ENCODE peak calls at places on chromosome 15, in five cellular contexts. One of them, this sample, is unnamed.

GRCh38 chr15:90594297-90594696 is 64.6 kb downstream of the CRTC3 start:
- DNase-seq in neural progenitor cell: no peak
- DNase-seq in endothelial cell of umbilical vein: peak
- DNase-seq in PC-3: peak
- DNase-seq in GM23248: peak
- DNase-seq in this sample: peak

GRCh38 chr15:38555686-38556334 is 8.8 kb downstream of the RASGRP1 start:
- DNase-seq in neural progenitor cell: no peak
- DNase-seq in endothelial cell of umbilical vein: no peak
- DNase-seq in PC-3: no peak
- DNase-seq in GM23248: peak
- DNase-seq in this sample: no peak

GRCh38 chr15:63048986-63049665 is 6.6 kb downstream of the TPM1 start:
- DNase-seq in neural progenitor cell: peak
- DNase-seq in endothelial cell of umbilical vein: peak
- DNase-seq in PC-3: peak
- DNase-seq in GM23248: peak
- DNase-seq in this sample: peak

GRCh38 chr15:53389271-53389670 is 370.2 kb downstream of the WDR72 start:
- DNase-seq in neural progenitor cell: peak
- DNase-seq in endothelial cell of umbilical vein: no peak
- DNase-seq in PC-3: no peak
- DNase-seq in GM23248: no peak
- DNase-seq in this sample: no peak

GRCh38 chr15:78353093-78353492 is 12.9 kb downstream of the CRABP1 start:
- DNase-seq in neural progenitor cell: no peak
- DNase-seq in endothelial cell of umbilical vein: no peak
- DNase-seq in PC-3: peak
- DNase-seq in GM23248: peak
- DNase-seq in this sample: peak

GRCh38 chr15:43872416-43873020 is 45.7 kb downstream of the WDR76 start:
- DNase-seq in neural progenitor cell: peak
- DNase-seq in endothelial cell of umbilical vein: peak
- DNase-seq in PC-3: peak
- DNase-seq in GM23248: peak
- DNase-seq in this sample: peak

GRCh38 chr15:84915011-84915958 is 30.8 kb downstream of the SLC28A1 start:
- DNase-seq in neural progenitor cell: no peak
- DNase-seq in endothelial cell of umbilical vein: peak
- DNase-seq in PC-3: peak
- DNase-seq in GM23248: peak
- DNase-seq in this sample: peak

GRCh38 chr15:74136584-74137543 is 6.5 kb downstream of the ISLR2 start:
- DNase-seq in neural progenitor cell: no peak
- DNase-seq in endothelial cell of umbilical vein: no peak
- DNase-seq in PC-3: no peak
- DNase-seq in GM23248: peak
- DNase-seq in this sample: peak

GRCh38 chr15:95260856-95261255 is 1029.5 kb downstream of the MCTP2 start:
- DNase-seq in neural progenitor cell: no peak
- DNase-seq in endothelial cell of umbilical vein: no peak
- DNase-seq in PC-3: no peak
- DNase-seq in GM23248: no peak
- DNase-seq in this sample: no peak

GRCh38 chr15:20353966-20354883 is 187.4 kb downstream of the GOLGA6L6 start:
- DNase-seq in neural progenitor cell: no peak
- DNase-seq in endothelial cell of umbilical vein: no peak
- DNase-seq in PC-3: no peak
- DNase-seq in GM23248: no peak
- DNase-seq in this sample: no peak

GRCh38 chr15:70318996-70319465 is 221.3 kb upstream of the TLE3 start:
- DNase-seq in neural progenitor cell: no peak
- DNase-seq in endothelial cell of umbilical vein: no peak
- DNase-seq in PC-3: peak
- DNase-seq in GM23248: peak
- DNase-seq in this sample: no peak

GRCh38 chr15:45118131-45118588 is 4.0 kb downstream of the DUOXA2 start:
- DNase-seq in neural progenitor cell: peak
- DNase-seq in endothelial cell of umbilical vein: peak
- DNase-seq in PC-3: peak
- DNase-seq in GM23248: peak
- DNase-seq in this sample: peak

GRCh38 chr15:45115312-45115820 is 1.2 kb downstream of the DUOXA2 start:
- DNase-seq in neural progenitor cell: no peak
- DNase-seq in endothelial cell of umbilical vein: no peak
- DNase-seq in PC-3: no peak
- DNase-seq in GM23248: no peak
- DNase-seq in this sample: no peak

GRCh38 chr15:45117327-45118130 is 3.4 kb downstream of the DUOXA2 start:
- DNase-seq in neural progenitor cell: no peak
- DNase-seq in endothelial cell of umbilical vein: no peak
- DNase-seq in PC-3: no peak
- DNase-seq in GM23248: no peak
- DNase-seq in this sample: peak

GRCh38 chr15:45116006-45116481 is 1.9 kb downstream of the DUOXA2 start:
- DNase-seq in neural progenitor cell: no peak
- DNase-seq in endothelial cell of umbilical vein: no peak
- DNase-seq in PC-3: no peak
- DNase-seq in GM23248: no peak
- DNase-seq in this sample: no peak

DNA sequence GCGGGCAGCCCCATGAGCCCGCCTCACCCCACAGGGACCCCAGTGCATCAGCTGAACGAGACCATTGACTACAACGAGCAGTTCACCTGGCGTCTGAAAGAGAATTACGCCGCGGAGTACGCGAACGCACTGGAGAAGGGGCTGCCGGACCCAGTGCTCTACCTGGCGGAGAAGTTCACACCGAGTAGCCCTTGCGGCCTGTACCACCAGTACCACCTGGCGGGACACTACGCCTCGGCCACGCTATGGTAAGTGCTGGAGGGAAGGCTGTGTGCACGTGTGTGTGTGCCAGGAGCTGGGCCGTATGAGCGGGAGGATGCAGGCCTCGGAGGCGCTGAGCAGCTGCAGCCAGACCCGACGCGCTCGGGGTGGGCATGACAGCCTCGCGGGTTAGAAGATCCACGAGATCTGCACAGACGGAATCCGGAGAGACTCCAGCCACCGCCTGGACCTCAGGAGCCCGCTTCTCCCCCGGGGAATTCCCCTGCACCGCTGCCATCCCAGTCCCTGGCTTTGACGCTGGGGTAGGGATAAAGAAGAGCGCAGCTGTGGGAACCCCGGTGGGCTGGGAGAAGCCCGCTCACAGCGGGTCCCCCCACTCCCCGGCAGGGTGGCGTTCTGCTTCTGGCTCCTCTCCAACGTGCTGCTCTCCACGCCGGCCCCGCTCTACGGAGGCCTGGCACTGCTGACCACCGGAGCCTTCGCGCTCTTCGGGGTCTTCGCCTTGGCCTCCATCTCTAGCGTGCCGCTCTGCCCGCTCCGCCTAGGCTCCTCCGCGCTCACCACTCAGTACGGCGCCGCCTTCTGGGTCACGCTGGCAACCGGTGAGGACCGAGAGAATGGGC is 2.6 kb downstream of the DUOXA2 start:
- DNase-seq in neural progenitor cell: peak
- DNase-seq in endothelial cell of umbilical vein: no peak
- DNase-seq in PC-3: no peak
- DNase-seq in GM23248: peak
- DNase-seq in this sample: peak
- TF ChIP-seq EZH2 in neural progenitor cell: peak
- TF ChIP-seq EZH2 in endothelial cell of umbilical vein: peak
- TF ChIP-seq EZH2 in PC-3: no peak
- TF ChIP-seq EZH2 in GM23248: peak
- TF ChIP-seq EZH2 in this sample: peak

DNA sequence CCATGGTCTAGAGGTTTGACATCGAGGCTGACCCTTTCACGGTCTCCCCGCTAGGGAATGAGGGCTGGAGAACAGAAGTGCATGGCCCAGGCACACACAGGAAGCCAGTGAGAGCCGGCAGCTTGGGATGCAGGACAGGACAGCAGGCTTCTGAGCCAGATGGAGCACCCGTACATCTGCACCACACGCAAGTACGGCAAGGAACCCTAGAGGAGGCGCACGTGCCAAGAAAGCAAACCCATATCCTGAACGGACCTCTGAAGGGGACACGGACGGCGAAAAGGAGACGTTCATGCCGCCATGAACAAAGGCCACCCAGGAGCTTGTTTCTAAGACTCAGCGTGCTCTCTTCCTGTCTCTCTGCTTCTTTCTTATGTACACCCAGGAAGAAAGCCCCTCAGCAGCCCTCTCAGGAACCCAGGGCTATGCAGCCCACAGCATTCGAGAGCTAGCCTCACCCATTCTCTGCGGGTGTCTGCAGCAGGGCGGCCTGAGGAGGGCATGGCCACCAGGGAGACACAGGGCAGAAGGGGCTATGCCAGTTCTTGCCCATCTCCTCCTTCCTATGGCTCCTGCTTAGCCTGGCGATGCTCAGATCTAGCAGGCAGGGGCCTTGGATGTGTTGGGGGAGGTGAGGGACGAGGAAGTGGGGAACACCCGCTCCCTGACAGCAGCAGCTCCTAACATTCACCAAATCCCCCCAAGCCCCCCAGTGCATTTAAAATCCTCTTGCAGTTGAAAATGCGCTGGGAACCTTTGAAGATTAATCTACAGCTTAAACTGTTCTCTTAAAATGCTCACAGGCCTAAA is 81.3 kb downstream of the PCSK6 start:
- DNase-seq in neural progenitor cell: no peak
- DNase-seq in endothelial cell of umbilical vein: no peak
- DNase-seq in PC-3: no peak
- DNase-seq in GM23248: no peak
- DNase-seq in this sample: no peak
- TF ChIP-seq EZH2 in neural progenitor cell: no peak
- TF ChIP-seq EZH2 in endothelial cell of umbilical vein: no peak
- TF ChIP-seq EZH2 in PC-3: no peak
- TF ChIP-seq EZH2 in GM23248: no peak
- TF ChIP-seq EZH2 in this sample: no peak

GRCh38 chr15:99963976-99964375 is 230.7 kb upstream of the LYSMD4 start:
- DNase-seq in neural progenitor cell: no peak
- DNase-seq in endothelial cell of umbilical vein: no peak
- DNase-seq in PC-3: no peak
- DNase-seq in GM23248: no peak
- DNase-seq in this sample: no peak

GRCh38 chr15:99958426-99959097 is 225.3 kb upstream of the LYSMD4 start:
- DNase-seq in neural progenitor cell: no peak
- DNase-seq in endothelial cell of umbilical vein: no peak
- DNase-seq in PC-3: peak
- DNase-seq in GM23248: no peak
- DNase-seq in this sample: no peak

GRCh38 chr15:99963096-99963825 is 230.0 kb upstream of the LYSMD4 start:
- DNase-seq in neural progenitor cell: no peak
- DNase-seq in endothelial cell of umbilical vein: no peak
- DNase-seq in PC-3: peak
- DNase-seq in GM23248: peak
- DNase-seq in this sample: no peak

GRCh38 chr15:99962006-99962561 is 228.8 kb upstream of the LYSMD4 start:
- DNase-seq in neural progenitor cell: no peak
- DNase-seq in endothelial cell of umbilical vein: no peak
- DNase-seq in PC-3: no peak
- DNase-seq in GM23248: no peak
- DNase-seq in this sample: no peak

GRCh38 chr15:99961011-99961441 is 227.8 kb upstream of the LYSMD4 start:
- DNase-seq in neural progenitor cell: peak
- DNase-seq in endothelial cell of umbilical vein: no peak
- DNase-seq in PC-3: peak
- DNase-seq in GM23248: peak
- DNase-seq in this sample: peak
- TF ChIP-seq EZH2 in neural progenitor cell: no peak
- TF ChIP-seq EZH2 in endothelial cell of umbilical vein: no peak
- TF ChIP-seq EZH2 in PC-3: no peak
- TF ChIP-seq EZH2 in GM23248: no peak
- TF ChIP-seq EZH2 in this sample: no peak

GRCh38 chr15:75682181-75683135 is 30.2 kb downstream of the CSPG4 start:
- DNase-seq in neural progenitor cell: no peak
- DNase-seq in endothelial cell of umbilical vein: no peak
- DNase-seq in PC-3: no peak
- DNase-seq in GM23248: no peak
- DNase-seq in this sample: no peak

GRCh38 chr15:75677601-75678323 is 30.1 kb downstream of the SNX33 start:
- DNase-seq in neural progenitor cell: peak
- DNase-seq in endothelial cell of umbilical vein: no peak
- DNase-seq in PC-3: no peak
- DNase-seq in GM23248: no peak
- DNase-seq in this sample: no peak

GRCh38 chr15:75676688-75677475 is 29.2 kb downstream of the SNX33 start:
- DNase-seq in neural progenitor cell: no peak
- DNase-seq in endothelial cell of umbilical vein: no peak
- DNase-seq in PC-3: no peak
- DNase-seq in GM23248: no peak
- DNase-seq in this sample: no peak

GRCh38 chr15:75675579-75676404 is 28.1 kb downstream of the SNX33 start:
- DNase-seq in neural progenitor cell: no peak
- DNase-seq in endothelial cell of umbilical vein: no peak
- DNase-seq in PC-3: no peak
- DNase-seq in GM23248: no peak
- DNase-seq in this sample: no peak

DNA sequence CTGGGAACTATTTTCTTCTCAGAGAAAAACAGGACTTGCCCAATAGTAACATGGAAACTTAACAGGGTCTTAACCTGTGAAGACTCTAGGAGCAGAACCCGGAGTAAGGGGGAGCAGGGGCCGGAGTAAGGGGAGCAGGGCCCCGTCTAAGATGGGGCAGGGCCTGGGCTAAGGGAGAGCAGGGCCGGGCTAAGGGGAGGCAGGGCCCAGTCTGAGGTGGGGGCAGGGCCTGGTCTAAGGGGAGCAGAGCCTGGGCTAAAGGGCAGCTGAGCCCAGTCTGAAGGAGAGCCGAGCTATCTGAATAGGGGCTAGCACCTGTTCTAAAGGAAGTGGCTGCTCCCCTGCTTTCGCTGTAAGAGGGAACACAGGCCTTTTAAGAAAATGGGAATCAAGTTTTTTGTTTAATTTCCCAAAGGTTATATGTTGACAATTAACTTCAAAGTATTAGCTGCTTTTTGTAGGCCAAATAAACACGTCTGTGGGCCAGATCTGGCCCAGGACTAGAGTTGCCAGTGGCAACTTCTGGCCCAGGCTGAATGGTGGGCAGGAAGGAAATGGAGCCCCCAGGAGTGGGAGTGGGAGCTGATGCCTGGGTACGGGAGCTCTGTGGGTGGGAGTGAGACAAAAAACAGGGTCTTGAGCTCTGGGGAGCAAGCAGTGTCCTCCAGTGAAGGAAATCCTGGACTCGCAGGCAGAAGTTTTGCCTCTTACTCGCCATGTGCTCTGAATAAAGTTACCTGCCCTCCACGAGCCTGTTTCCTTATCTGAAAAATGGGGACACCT is 32.5 kb downstream of the CSPG4 start:
- DNase-seq in neural progenitor cell: peak
- DNase-seq in endothelial cell of umbilical vein: no peak
- DNase-seq in PC-3: no peak
- DNase-seq in GM23248: no peak
- DNase-seq in this sample: peak
- TF ChIP-seq EZH2 in neural progenitor cell: no peak
- TF ChIP-seq EZH2 in endothelial cell of umbilical vein: no peak
- TF ChIP-seq EZH2 in PC-3: no peak
- TF ChIP-seq EZH2 in GM23248: no peak
- TF ChIP-seq EZH2 in this sample: no peak

GRCh38 chr15:89349212-89349558 is 14.6 kb upstream of the POLG start:
- DNase-seq in neural progenitor cell: no peak
- DNase-seq in endothelial cell of umbilical vein: no peak
- DNase-seq in PC-3: peak
- DNase-seq in GM23248: no peak
- DNase-seq in this sample: no peak
- TF ChIP-seq EZH2 in neural progenitor cell: no peak
- TF ChIP-seq EZH2 in endothelial cell of umbilical vein: no peak
- TF ChIP-seq EZH2 in PC-3: no peak
- TF ChIP-seq EZH2 in GM23248: no peak
- TF ChIP-seq EZH2 in this sample: no peak

This sample was measured in GM23338.